ENCODE peak calls at places on chromosomes 16 and 17, in four cellular contexts. U, S, G and F are unnamed samples.
A peak's percentile ranks its signal among the peaks of the same experiment; 100 is the strongest.

GRCh38 chr17:56754523-56755208 is 79.1 kb downstream of the C17orf67 start:
- DNase-seq in G (peak; percentile 45), S (no peak), U (no peak), F (no peak)

GRCh38 chr17:44417553-44417952 is 28.1 kb upstream of the ITGA2B start:
- DNase-seq in S (no peak), G (peak; percentile 7), U (peak; percentile 52), F (peak; percentile 13)

GRCh38 chr17:72022328-72022727 is 98.5 kb upstream of the SOX9 start:
- DNase-seq in S (no peak), G (no peak), U (no peak), F (no peak)

GRCh38 chr17:54239291-54239690 is 416.6 kb downstream of the KIF2B start:
- DNase-seq in G (no peak), S (no peak), U (no peak), F (no peak)

GRCh38 chr16:30382398-30383015 is at the start of gene SEPTIN1:
- DNase-seq in U (peak; percentile 80), S (peak; percentile 66), G (no peak), F (no peak)

GRCh38 chr16:49532873-49533272 is 159.3 kb downstream of the C16orf78 start:
- DNase-seq in U (no peak), S (no peak), G (no peak), F (no peak)

GRCh38 chr16:6690741-6691140 is 641.9 kb upstream of the RBFOX1 start:
- DNase-seq in U (no peak), S (no peak), G (no peak), F (no peak)

GRCh38 chr16:11639925-11640899 is 28.0 kb upstream of the SNN start:
- DNase-seq in G (peak; percentile 97), S (no peak), U (no peak), F (peak; percentile 99)

GRCh38 chr17:65198653-65199382 is 61.6 kb downstream of the RGS9 start:
- DNase-seq in U (peak; percentile 81), S (no peak), G (no peak), F (peak; percentile 74)

GRCh38 chr17:39581071-39581831 is 26.5 kb downstream of the NEUROD2 start:
- DNase-seq in S (no peak), U (no peak), G (no peak), F (no peak)